ENCODE peak calls at places on chromosomes 4 and X, in seven cellular contexts. E is fibroblast of lung, P is substantia nigra, N is colonic mucosa, U is stomach, I is aorta, Z is A673. W is an unnamed sample.

GRCh38 chr4:98633159-98633558 is 25.3 kb downstream of the TSPAN5 start:
- DNase-seq in E (no peak), P (no peak), N (no peak), U (no peak), I (no peak), Z (no peak), W (no peak)

GRCh38 chr4:16225996-16226815 is at the start of gene TAPT1:
- DNase-seq in E (peak; percentile 51), P (peak; percentile 39), N (peak; percentile 81), U (peak; percentile 83), I (peak; percentile 90), Z (peak; percentile 80), W (peak; percentile 66)

GRCh38 chrX:152635941-152636340 is 1.8 kb upstream of the GABRQ start:
- DNase-seq in E (peak; percentile 56), P (no peak), N (peak; percentile 24), U (no peak), I (no peak), Z (peak; percentile 49), W (no peak)

GRCh38 chr4:151147000-151147399 is 47.6 kb downstream of the RPS3A start:
- DNase-seq in E (no peak), P (no peak), N (no peak), U (no peak), I (no peak), Z (no peak), W (no peak)

GRCh38 chrX:39953879-39954278 is 143.9 kb downstream of the BCOR start:
- DNase-seq in E (peak; percentile 85), P (no peak), N (peak; percentile 89), U (peak; percentile 93), I (peak; percentile 69), Z (no peak), W (no peak)

GRCh38 chrX:70172226-70172625 is 5.1 kb upstream of the DGAT2L6 start:
- DNase-seq in E (peak; percentile 29), P (no peak), N (no peak), U (no peak), I (no peak), Z (peak; percentile 21), W (no peak)

GRCh38 chr4:147246096-147246495 is 234.8 kb upstream of the EDNRA start:
- DNase-seq in E (no peak), P (no peak), N (no peak), U (no peak), I (no peak), Z (peak; percentile 4), W (no peak)

GRCh38 chrX:135697614-135698013 is 15.8 kb upstream of the CT45A1 start:
- DNase-seq in E (no peak), P (no peak), N (no peak), U (no peak), I (no peak), Z (peak; percentile 3), W (no peak)

GRCh38 chr4:47686294-47686872 is 151.5 kb downstream of the CORIN start:
- DNase-seq in E (peak; percentile 15), P (no peak), N (peak; percentile 59), U (peak; percentile 35), I (peak; percentile 56), Z (peak; percentile 63), W (no peak)

GRCh38 chr4:138845051-138845450 is 170.5 kb upstream of the NOCT start:
- DNase-seq in E (no peak), P (no peak), N (no peak), U (no peak), I (no peak), Z (no peak), W (no peak)

GRCh38 chr4:6940744-6941137 is 31.1 kb downstream of the TBC1D14 start:
- DNase-seq in E (no peak), P (no peak), N (no peak), U (no peak), I (no peak), Z (no peak), W (no peak)
- H3K27ac ChIP-seq in E (no peak overlapping the region), P (peak overlapping the region; percentile 9), N (no peak overlapping the region), U (peak overlapping the region; percentile 18), I (no peak overlapping the region), Z (no peak overlapping the region), W (no peak overlapping the region)

GRCh38 chr4:2862528-2862927 is 18.9 kb downstream of the ADD1 start:
- DNase-seq in E (peak; percentile 60), P (no peak), N (no peak), U (no peak), I (no peak), Z (peak; percentile 85), W (no peak)

GRCh38 chr4:2859514-2859913 is 15.9 kb downstream of the ADD1 start:
- DNase-seq in E (no peak), P (no peak), N (no peak), U (no peak), I (no peak), Z (no peak), W (no peak)

GRCh38 chr4:2861631-2862436 is 18.2 kb downstream of the ADD1 start:
- DNase-seq in E (no peak), P (no peak), N (no peak), U (no peak), I (no peak), Z (no peak), W (no peak)

GRCh38 chr4:2858451-2859217 is 15.0 kb downstream of the ADD1 start:
- DNase-seq in E (peak; percentile 69), P (no peak), N (peak; percentile 58), U (no peak), I (no peak), Z (no peak), W (no peak)

DNA sequence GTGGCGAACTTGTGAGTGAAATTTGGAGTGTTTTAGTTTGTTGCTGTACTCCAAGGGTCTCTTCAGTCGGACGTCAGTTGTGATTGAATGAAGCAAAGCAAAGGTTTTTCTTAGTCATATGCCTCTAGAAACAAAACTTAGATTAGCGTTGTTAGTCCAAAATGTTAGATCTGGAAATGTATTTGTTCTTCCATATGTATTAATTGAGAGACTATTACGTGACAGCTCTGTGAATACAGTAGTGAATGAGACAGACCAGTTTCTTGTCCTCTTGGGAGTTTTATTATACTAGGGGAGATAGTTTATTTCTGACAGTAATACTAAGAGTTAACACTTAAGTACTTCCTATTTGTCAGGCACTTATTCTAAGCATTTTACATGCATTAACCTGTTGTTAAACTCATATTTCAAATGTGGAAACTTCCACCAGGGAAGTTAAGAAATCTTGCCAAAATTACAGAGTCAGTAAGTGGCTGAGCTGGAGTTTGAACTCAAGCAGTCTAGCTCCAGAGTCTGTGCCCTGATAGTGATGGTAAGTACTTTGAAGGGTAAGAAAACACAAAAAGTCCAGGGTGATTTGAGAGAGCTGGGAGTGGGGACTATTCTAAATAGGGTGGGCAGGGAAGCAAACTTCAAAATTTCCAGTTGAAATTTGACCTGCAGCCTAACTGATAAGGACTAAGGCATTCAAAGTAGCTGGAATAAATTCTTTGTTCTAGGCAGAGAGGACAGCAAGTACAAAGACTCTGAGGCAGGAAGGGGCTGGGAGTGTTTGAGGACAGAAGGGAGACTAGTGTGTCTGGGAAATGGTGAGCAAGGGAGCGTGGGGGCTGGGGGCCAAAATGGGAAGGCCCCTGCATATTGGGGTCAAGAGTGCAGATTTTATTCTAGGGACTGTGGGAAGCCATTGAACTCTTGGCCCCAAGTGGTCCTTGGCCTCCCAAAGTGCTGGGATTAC is 17.0 kb downstream of the ADD1 start:
- DNase-seq in E (peak; percentile 65), P (no peak), N (no peak), U (no peak), I (no peak), Z (peak; percentile 37), W (no peak)
- H3K27ac ChIP-seq in E (no peak overlapping the region), P (no peak overlapping the region), N (no peak overlapping the region), U (peak overlapping the region; percentile 26), I (no peak overlapping the region), Z (no peak overlapping the region), W (no peak overlapping the region)

DNA sequence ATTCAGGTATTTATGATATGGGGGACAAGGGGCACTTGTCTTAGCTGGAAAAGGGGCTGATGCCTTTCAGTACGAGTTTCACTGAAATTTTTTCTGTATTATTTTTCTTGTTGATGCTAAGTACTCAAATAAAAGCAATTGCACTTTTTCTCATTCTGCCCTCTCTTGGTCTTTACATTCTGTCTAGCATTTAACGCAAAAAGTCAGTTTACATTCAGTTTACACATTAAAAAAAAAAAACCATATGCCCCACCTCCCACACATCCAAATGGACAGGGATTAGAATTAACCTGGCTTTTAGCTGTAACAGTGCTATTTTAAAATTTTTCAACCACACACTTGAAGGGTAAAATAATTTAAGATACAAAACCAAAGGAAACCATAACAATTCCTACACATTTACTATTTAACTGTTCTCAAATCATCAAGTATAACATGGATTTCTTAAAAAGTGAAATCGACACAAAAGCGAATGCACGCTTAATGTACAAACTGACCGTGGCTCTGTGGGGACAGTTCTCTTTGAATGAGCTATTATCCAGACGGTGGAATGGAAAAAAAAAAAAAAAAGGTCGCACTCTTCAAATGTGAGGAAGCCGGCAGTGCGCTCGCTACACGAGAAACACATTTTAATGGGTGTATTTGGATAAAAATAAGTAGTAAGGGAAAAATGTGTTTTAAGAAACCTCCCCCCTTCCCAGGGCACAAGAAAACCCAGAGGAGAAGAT is 1.4 kb downstream of the AMMECR1 start:
- DNase-seq in E (no peak), P (no peak), N (no peak), U (no peak), I (no peak), Z (peak; percentile 6), W (peak; percentile 1)
- H3K27ac ChIP-seq in E (peak overlapping the region; percentile 89), P (no peak overlapping the region), N (no peak overlapping the region), U (no peak overlapping the region), I (no peak overlapping the region), Z (no peak overlapping the region), W (no peak overlapping the region)

GRCh38 chr4:102299708-102300107 is 45.6 kb downstream of the SLC39A8 start:
- DNase-seq in E (peak; percentile 64), P (no peak), N (no peak), U (peak; percentile 26), I (no peak), Z (peak; percentile 59), W (no peak)

GRCh38 chr4:102302762-102303161 is 42.5 kb downstream of the SLC39A8 start:
- DNase-seq in E (no peak), P (no peak), N (no peak), U (no peak), I (no peak), Z (no peak), W (no peak)

GRCh38 chr4:102301167-102301566 is 44.1 kb downstream of the SLC39A8 start:
- DNase-seq in E (no peak), P (no peak), N (no peak), U (no peak), I (no peak), Z (no peak), W (no peak)

GRCh38 chr4:102295153-102295862 is 50.0 kb downstream of the SLC39A8 start:
- DNase-seq in E (no peak), P (no peak), N (no peak), U (peak; percentile 46), I (no peak), Z (no peak), W (no peak)

GRCh38 chr4:102299302-102299701 is 46.0 kb downstream of the SLC39A8 start:
- DNase-seq in E (peak; percentile 32), P (no peak), N (no peak), U (no peak), I (no peak), Z (no peak), W (no peak)
- H3K27ac ChIP-seq in E (no peak overlapping the region), P (no peak overlapping the region), N (no peak overlapping the region), U (no peak overlapping the region), I (no peak overlapping the region), Z (no peak overlapping the region), W (no peak overlapping the region)

DNA sequence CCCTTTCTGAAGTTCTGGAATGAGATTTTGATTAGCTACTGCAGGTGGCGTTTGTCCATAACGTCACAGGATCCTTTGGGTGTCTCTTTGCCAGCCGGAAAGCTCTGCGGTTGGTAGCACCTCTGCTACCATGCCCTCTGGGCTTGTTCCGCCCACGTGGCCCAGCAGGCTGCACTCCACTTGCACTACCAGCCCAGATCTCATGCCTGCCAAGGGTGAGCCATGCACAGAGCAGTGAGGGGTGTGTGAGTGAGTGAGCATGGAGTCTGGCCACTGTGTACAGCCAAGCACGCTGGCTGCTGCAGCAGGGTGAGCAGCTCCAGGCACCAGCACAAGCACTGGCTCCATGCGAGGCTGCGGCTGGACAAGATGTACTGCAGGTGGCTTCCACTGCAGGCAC is 6.6 kb upstream of the HNRNPD start:
- DNase-seq in E (no peak), P (no peak), N (no peak), U (no peak), I (no peak), Z (no peak), W (no peak)
- H3K27ac ChIP-seq in E (no peak overlapping the region), P (peak overlapping the region; percentile 22), N (no peak overlapping the region), U (no peak overlapping the region), I (no peak overlapping the region), Z (no peak overlapping the region), W (no peak overlapping the region)

W was measured in caudate nucleus.